ENCODE peak calls at places on chromosomes 13 and 19, in four cellular contexts. L is CD8-positive, alpha-beta T cell; F is upper lobe of right lung; E is neural progenitor cell. Y is an unnamed sample. For H3K9me3 and H3K4me1, the result is how much of the 10 kb centered on the place peaks cover.

GRCh38 chr13:43838909-43839308 is 40.6 kb downstream of the CCDC122 start:
- DNase-seq in L (no peak), F (no peak), E (no peak), Y (no peak)

GRCh38 chr19:32691952-32692726 is 518 bp downstream of the NUDT19 start:
- DNase-seq in L (no peak), F (peak), E (peak), Y (peak)

GRCh38 chr13:30370146-30370545 is 52.1 kb upstream of the UBE2L5 start:
- DNase-seq in L (no peak), F (no peak), E (no peak), Y (no peak)

GRCh38 chr13:61463027-61463426 is 47.4 kb upstream of the PCDH20 start:
- DNase-seq in L (no peak), F (no peak), E (no peak), Y (no peak)

GRCh38 chr19:53908933-53909415 is at the start of gene CACNG7:
- DNase-seq in L (no peak), F (no peak), E (peak), Y (no peak)

GRCh38 chr13:72648513-72649065 is 78.8 kb downstream of the MZT1 start:
- DNase-seq in L (no peak), F (no peak), E (peak), Y (peak)

GRCh38 chr13:20823071-20823470 is 49.3 kb upstream of the EEF1AKMT1 start:
- DNase-seq in L (no peak), F (no peak), E (no peak), Y (no peak)

GRCh38 chr19:16273005-16273404 is 51.6 kb upstream of the KLF2 start:
- DNase-seq in L (no peak), F (no peak), E (peak), Y (no peak)

GRCh38 chr13:32179708-32180107 is 135.5 kb downstream of the ZAR1L start:
- DNase-seq in L (no peak), F (no peak), E (no peak), Y (no peak)

GRCh38 chr19:53596056-53596455 is 35.7 kb upstream of the DPRX start:
- DNase-seq in L (no peak), F (no peak), E (no peak), Y (no peak)

GRCh38 chr13:58823701-58824100 is 1192.2 kb downstream of the PCDH17 start:
- DNase-seq in L (no peak), F (no peak), E (no peak), Y (no peak)

GRCh38 chr19:43691755-43692154 is 21.8 kb upstream of the PLAUR start:
- DNase-seq in L (no peak), F (no peak), E (no peak), Y (no peak)

GRCh38 chr19:6249296-6249695 is 30.5 kb downstream of the MLLT1 start:
- DNase-seq in L (no peak), F (no peak), E (no peak), Y (no peak)

GRCh38 chr13:26759156-26759906 is 1.3 kb downstream of the GPR12 start:
- DNase-seq in L (no peak), F (no peak), E (peak), Y (no peak)

GRCh38 chr19:39499082-39499642 is 415 bp downstream of the DLL3 start:
- DNase-seq in L (no peak), F (no peak), E (peak), Y (no peak)

DNA sequence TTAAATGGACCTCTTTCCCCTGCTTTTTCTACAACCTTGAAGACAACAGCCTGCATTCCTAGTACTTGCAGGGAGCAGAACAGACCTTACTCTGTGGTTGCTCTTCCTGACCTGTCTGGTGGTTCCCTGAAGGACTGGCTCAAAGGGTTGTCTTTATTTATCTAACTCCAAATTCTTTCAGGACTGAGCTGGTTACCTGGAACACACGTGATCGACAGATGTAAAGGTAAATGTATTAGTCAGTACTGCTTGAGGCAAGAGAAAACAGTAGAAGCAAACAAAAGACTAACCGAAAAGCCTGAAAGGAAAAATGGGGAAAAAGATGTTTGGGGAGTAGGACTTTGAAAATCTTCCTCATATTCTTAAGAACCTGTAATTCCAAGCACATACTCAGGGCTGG is 17.9 kb downstream of the ZNF558 start:
- DNase-seq in L (no peak), F (no peak), E (no peak), Y (no peak)
- H3K9me3 ChIP-seq in L (half or more), F (half or more), E (half or more), Y (under half)

GRCh38 chr19:12295191-12295590 is 508 bp upstream of the ZNF44 start:
- DNase-seq in L (no peak), F (no peak), E (no peak), Y (no peak)
- H3K27ac ChIP-seq in L (peak), F (peak), E (no peak), Y (peak)

DNA sequence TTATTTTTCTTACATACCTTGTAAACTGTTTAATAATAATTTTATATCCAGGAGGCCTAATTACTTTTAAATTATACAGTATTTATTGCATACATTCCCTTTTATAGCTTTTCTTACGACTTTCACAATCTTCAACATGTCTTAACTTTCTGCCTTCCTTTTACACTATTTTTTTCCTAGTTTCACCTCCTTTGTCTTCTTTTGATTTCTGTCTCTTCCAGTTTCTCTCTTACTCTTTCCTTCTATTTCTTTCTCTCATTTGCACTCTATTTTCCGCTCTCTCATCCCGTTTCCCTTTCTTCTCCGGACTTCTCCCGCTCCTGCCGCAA is 11.5 kb downstream of the ZNF552 start:
- DNase-seq in L (no peak), F (no peak), E (no peak), Y (no peak)
- H3K4me1 ChIP-seq in L (under half), F (under half), E (half or more), Y (under half)

DNA sequence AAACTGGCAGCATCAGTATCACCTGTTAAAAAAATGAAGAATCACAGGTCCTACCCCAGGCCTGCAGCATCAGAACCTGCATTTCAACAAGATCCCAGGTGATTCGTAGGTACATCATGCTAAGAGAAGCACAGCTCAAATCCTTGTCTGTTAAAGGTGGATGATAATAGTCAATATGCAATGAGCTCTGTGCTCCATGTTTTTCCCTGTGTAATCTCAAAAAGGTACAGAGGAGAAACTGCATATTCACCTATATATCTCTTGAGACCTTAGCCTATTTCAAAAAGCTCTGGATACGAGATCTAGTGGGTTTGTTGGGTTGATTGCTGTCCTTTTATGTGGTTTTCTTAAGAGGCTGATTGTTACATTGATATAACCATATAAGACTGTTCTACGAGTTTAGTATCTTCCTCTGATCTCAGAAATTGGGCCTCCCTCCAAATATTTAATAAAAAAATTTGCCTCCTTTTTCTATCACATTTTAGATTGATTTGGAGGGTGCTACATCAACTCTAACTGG is 148.9 kb downstream of the DCT start:
- DNase-seq in L (no peak), F (no peak), E (no peak), Y (no peak)
- H3K9me3 ChIP-seq in L (under half), F (under half), E (under half), Y (under half)

GRCh38 chr13:33260168-33261098 is 25.1 kb downstream of the STARD13 start:
- DNase-seq in L (no peak), F (no peak), E (no peak), Y (peak)
- H3K27ac ChIP-seq in L (no peak), F (peak), E (no peak), Y (no peak)

GRCh38 chr19:29475469-29475868 is 50.3 kb upstream of the VSTM2B start:
- DNase-seq in L (no peak), F (no peak), E (no peak), Y (no peak)
- H3K4me1 ChIP-seq in L (under half), F (under half), E (under half), Y (under half)

GRCh38 chr19:34960940-34961679 is 2.9 kb downstream of the ZNF792 start:
- DNase-seq in L (no peak), F (no peak), E (no peak), Y (no peak)

GRCh38 chr19:34959021-34959420 is 5.0 kb downstream of the ZNF792 start:
- DNase-seq in L (no peak), F (no peak), E (no peak), Y (no peak)

GRCh38 chr19:34962281-34962944 is 1.6 kb downstream of the ZNF792 start:
- DNase-seq in L (no peak), F (no peak), E (no peak), Y (peak)

GRCh38 chr19:34961775-34962174 is 2.3 kb downstream of the ZNF792 start:
- DNase-seq in L (no peak), F (no peak), E (no peak), Y (no peak)

GRCh38 chr19:34960103-34960805 is 3.8 kb downstream of the ZNF792 start:
- DNase-seq in L (no peak), F (no peak), E (no peak), Y (no peak)
- H3K9me3 ChIP-seq in L (half or more), F (under half), E (under half), Y (under half)